ENCODE peak calls at places on chromosomes 6 and 20, in eight cellular contexts. One of them, this sample, is unnamed.

GRCh38 chr6:40778186-40778585 is 191.0 kb upstream of the LRFN2 start:
- DNase-seq in sigmoid colon: no peak
- DNase-seq in HepG2: no peak
- DNase-seq in upper lobe of left lung: no peak
- DNase-seq in HCT116: peak
- DNase-seq in spleen: no peak
- DNase-seq in K562: no peak
- DNase-seq in GM23338: no peak
- DNase-seq in this sample: no peak

GRCh38 chr6:56525976-56526375 is 116.7 kb downstream of the DST start:
- DNase-seq in HCT116: no peak
- DNase-seq in upper lobe of left lung: no peak
- DNase-seq in K562: no peak
- DNase-seq in sigmoid colon: no peak
- DNase-seq in HepG2: no peak
- DNase-seq in spleen: no peak
- DNase-seq in GM23338: no peak
- DNase-seq in this sample: no peak

GRCh38 chr6:70241991-70242420 is 60.9 kb downstream of the COL9A1 start:
- DNase-seq in spleen: no peak
- DNase-seq in GM23338: peak
- DNase-seq in HCT116: no peak
- DNase-seq in K562: peak
- DNase-seq in upper lobe of left lung: no peak
- DNase-seq in HepG2: peak
- DNase-seq in sigmoid colon: no peak
- DNase-seq in this sample: no peak

GRCh38 chr6:72721346-72721745 is 99.5 kb downstream of the KCNQ5 start:
- DNase-seq in GM23338: no peak
- DNase-seq in HCT116: no peak
- DNase-seq in upper lobe of left lung: no peak
- DNase-seq in spleen: no peak
- DNase-seq in HepG2: no peak
- DNase-seq in sigmoid colon: no peak
- DNase-seq in K562: no peak
- DNase-seq in this sample: no peak

GRCh38 chr6:37218501-37218900 is 39.1 kb upstream of the TBC1D22B start:
- DNase-seq in HepG2: no peak
- DNase-seq in GM23338: no peak
- DNase-seq in HCT116: no peak
- DNase-seq in sigmoid colon: no peak
- DNase-seq in K562: no peak
- DNase-seq in upper lobe of left lung: no peak
- DNase-seq in spleen: no peak
- DNase-seq in this sample: no peak

GRCh38 chr6:105733556-105734162 is 330.8 kb upstream of the PREP start:
- DNase-seq in GM23338: peak
- DNase-seq in HCT116: peak
- DNase-seq in sigmoid colon: no peak
- DNase-seq in K562: peak
- DNase-seq in spleen: no peak
- DNase-seq in HepG2: peak
- DNase-seq in upper lobe of left lung: no peak
- DNase-seq in this sample: no peak

GRCh38 chr6:31094389-31094881 is 17.9 kb downstream of the C6orf15 start:
- DNase-seq in K562: no peak
- DNase-seq in HepG2: no peak
- DNase-seq in spleen: peak
- DNase-seq in GM23338: no peak
- DNase-seq in sigmoid colon: no peak
- DNase-seq in upper lobe of left lung: no peak
- DNase-seq in HCT116: no peak
- DNase-seq in this sample: no peak

GRCh38 chr20:20292472-20292871 is 75.4 kb upstream of the INSM1 start:
- DNase-seq in HepG2: no peak
- DNase-seq in upper lobe of left lung: no peak
- DNase-seq in sigmoid colon: no peak
- DNase-seq in HCT116: no peak
- DNase-seq in K562: no peak
- DNase-seq in GM23338: no peak
- DNase-seq in spleen: no peak
- DNase-seq in this sample: no peak

GRCh38 chr6:296151-297122 is 4.2 kb downstream of the DUSP22 start:
- DNase-seq in sigmoid colon: peak
- DNase-seq in K562: no peak
- DNase-seq in GM23338: no peak
- DNase-seq in HCT116: no peak
- DNase-seq in spleen: peak
- DNase-seq in upper lobe of left lung: no peak
- DNase-seq in HepG2: no peak
- DNase-seq in this sample: peak

GRCh38 chr6:136975089-136975715 is 53.1 kb downstream of the SLC35D3 start:
- DNase-seq in K562: no peak
- DNase-seq in sigmoid colon: no peak
- DNase-seq in spleen: no peak
- DNase-seq in HepG2: no peak
- DNase-seq in GM23338: no peak
- DNase-seq in HCT116: no peak
- DNase-seq in upper lobe of left lung: no peak
- DNase-seq in this sample: peak

GRCh38 chr6:116446399-116446798 is 14.8 kb upstream of the CALHM6 start:
- DNase-seq in GM23338: no peak
- DNase-seq in spleen: no peak
- DNase-seq in K562: no peak
- DNase-seq in sigmoid colon: no peak
- DNase-seq in HepG2: no peak
- DNase-seq in HCT116: no peak
- DNase-seq in upper lobe of left lung: no peak
- DNase-seq in this sample: no peak

GRCh38 chr6:152086223-152086873 is 278.9 kb downstream of the ESR1 start:
- DNase-seq in sigmoid colon: no peak
- DNase-seq in K562: no peak
- DNase-seq in HepG2: no peak
- DNase-seq in GM23338: no peak
- DNase-seq in spleen: no peak
- DNase-seq in HCT116: no peak
- DNase-seq in upper lobe of left lung: no peak
- DNase-seq in this sample: no peak
- H3K27ac ChIP-seq in sigmoid colon: no peak
- H3K27ac ChIP-seq in K562: no peak
- H3K27ac ChIP-seq in HepG2: no peak
- H3K27ac ChIP-seq in GM23338: no peak
- H3K27ac ChIP-seq in spleen: no peak
- H3K27ac ChIP-seq in HCT116: no peak
- H3K27ac ChIP-seq in upper lobe of left lung: no peak
- H3K27ac ChIP-seq in this sample: no peak

DNA sequence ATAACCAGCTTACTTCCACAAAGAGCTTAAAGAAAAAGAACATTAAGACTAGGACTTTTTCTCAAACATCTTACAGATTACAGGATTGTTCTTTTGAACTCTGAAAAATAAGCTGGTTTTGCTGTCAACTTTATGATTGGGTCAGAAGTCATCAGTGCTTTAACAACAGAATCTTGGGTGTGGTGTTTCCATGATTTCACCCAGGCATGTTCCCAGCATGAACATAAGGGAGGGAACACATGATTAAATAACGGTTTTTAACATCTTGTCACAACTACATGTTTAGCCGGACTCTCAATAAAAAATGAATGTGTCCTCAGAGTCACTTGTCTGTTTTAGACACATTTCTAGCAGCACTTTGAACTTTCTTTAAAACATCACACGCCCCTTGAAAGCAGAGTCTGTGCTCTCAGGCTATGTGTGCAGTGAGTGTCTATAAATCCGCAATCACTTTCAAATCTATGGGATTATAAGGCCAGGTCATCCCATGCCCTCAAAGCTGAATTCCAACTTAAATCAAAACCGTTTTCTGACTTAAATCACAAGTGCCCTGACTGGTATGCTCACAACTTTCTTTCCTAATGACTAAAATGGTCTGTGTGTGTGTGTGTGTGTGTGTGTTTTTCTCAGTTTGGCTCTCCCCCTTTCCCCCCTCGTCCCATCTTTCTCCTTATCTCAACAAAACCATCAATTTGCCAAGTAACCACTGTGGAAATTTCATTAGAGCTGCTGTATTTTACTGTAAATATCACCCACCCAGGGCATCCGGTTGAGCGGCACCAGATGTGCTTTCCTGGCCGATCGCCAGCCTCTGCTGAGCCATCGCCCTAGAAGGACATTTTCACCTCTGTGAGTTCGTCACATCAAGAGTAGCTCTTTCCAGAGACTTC is 216.8 kb upstream of the DTNBP1 start:
- DNase-seq in K562: peak
- DNase-seq in GM23338: no peak
- DNase-seq in spleen: peak
- DNase-seq in sigmoid colon: peak
- DNase-seq in HCT116: no peak
- DNase-seq in HepG2: no peak
- DNase-seq in upper lobe of left lung: peak
- DNase-seq in this sample: no peak
- TF ChIP-seq POLR2AphosphoS5 in K562: no peak
- TF ChIP-seq POLR2AphosphoS5 in GM23338: no peak
- TF ChIP-seq POLR2AphosphoS5 in spleen: peak
- TF ChIP-seq POLR2AphosphoS5 in sigmoid colon: peak
- TF ChIP-seq POLR2AphosphoS5 in HCT116: no peak
- TF ChIP-seq POLR2AphosphoS5 in HepG2: no peak
- TF ChIP-seq POLR2AphosphoS5 in upper lobe of left lung: no peak
- TF ChIP-seq POLR2AphosphoS5 in this sample: peak

DNA sequence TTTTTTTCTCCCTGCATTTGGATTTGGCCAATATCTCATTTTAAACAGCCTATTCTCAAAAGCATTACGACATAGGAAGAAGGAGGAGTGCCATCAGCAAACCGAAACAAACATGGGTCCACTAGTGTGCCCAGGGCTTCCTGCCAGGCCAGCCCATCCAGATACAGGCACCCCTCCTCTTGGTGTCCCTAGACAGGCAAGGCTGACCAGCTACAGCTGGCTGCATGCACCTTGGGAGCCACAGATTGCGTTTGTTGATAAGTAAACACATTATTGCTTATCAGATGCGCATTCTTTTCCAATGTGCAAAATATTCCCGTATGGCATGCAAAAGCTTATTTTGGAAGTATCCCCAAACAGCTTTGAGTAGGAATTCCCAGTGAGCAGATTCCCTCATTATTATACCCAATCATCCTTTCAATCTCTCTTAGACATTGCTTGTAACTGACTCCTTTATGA is 184.4 kb upstream of the MARCKS start:
- DNase-seq in GM23338: no peak
- DNase-seq in sigmoid colon: peak
- DNase-seq in HCT116: no peak
- DNase-seq in spleen: no peak
- DNase-seq in HepG2: peak
- DNase-seq in upper lobe of left lung: no peak
- DNase-seq in K562: no peak
- DNase-seq in this sample: no peak
- H3K4me3 ChIP-seq in GM23338: no peak
- H3K4me3 ChIP-seq in sigmoid colon: peak
- H3K4me3 ChIP-seq in HCT116: no peak
- H3K4me3 ChIP-seq in spleen: no peak
- H3K4me3 ChIP-seq in HepG2: peak
- H3K4me3 ChIP-seq in upper lobe of left lung: no peak
- H3K4me3 ChIP-seq in K562: no peak
- H3K4me3 ChIP-seq in this sample: peak

DNA sequence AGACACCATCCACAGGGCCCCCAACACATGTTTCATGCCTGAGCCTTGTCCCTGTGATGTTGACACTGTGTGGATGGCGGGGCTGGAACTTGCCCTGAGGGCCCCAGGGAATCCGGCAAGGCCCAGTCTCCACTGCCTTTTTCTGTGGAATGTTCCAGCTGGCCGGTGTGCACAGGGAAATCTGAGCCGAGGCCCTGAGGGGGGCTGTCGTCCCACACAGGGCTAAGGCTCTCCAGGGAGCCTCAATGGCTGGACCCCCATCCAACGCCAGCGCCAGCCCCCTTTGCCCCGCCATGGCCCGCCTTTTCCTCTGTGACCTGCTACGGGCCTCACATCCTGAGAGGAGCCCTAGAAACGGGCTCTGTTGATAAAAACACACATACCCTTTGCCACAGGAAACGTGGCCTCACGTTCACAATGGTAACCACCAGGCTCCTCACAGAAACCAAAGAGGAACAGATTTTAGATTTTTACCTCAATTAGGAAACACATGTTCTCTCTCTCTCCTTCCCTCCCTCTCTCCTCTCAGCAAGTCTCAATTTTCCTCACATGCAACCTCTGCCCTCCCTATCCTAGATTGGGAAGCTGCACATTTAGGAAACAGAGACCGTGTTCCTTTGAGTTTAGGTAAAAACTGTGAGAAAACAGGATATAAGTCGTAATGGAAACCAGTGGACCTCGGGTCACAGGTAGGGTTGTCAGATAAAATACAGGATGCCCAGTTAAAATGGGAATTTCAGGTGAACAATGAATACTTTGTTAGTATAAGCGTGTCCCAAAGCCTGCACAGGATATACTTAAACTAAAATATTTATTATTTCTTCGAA is 13.7 kb upstream of the ZNF831 start:
- DNase-seq in spleen: peak
- DNase-seq in HCT116: no peak
- DNase-seq in sigmoid colon: no peak
- DNase-seq in HepG2: no peak
- DNase-seq in GM23338: no peak
- DNase-seq in K562: no peak
- DNase-seq in upper lobe of left lung: peak
- DNase-seq in this sample: no peak
- H3K27ac ChIP-seq in spleen: peak
- H3K27ac ChIP-seq in HCT116: no peak
- H3K27ac ChIP-seq in sigmoid colon: no peak
- H3K27ac ChIP-seq in HepG2: no peak
- H3K27ac ChIP-seq in GM23338: no peak
- H3K27ac ChIP-seq in K562: no peak
- H3K27ac ChIP-seq in upper lobe of left lung: peak
- H3K27ac ChIP-seq in this sample: peak

DNA sequence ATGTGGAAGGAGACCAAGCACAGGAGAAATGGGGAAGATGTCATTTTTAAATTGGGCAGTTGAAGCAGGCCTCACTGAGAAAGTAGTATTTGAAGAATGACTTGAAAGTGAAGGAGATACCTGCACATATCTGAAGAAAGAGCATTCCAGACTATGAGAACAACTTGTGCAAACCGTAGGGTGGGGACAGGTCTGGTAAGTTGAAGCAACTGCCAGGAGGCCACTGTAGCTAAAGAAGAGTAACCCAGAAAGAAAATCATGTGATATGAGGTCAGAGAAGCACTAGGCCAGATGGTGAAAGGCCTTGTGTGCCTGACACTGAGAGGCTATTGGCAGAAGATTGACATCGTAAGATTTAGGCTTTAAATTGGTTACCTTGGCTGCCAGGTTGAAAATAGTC is 4.7 kb upstream of the SUPT3H start:
- DNase-seq in HepG2: no peak
- DNase-seq in GM23338: no peak
- DNase-seq in HCT116: no peak
- DNase-seq in sigmoid colon: no peak
- DNase-seq in spleen: no peak
- DNase-seq in K562: no peak
- DNase-seq in upper lobe of left lung: no peak
- DNase-seq in this sample: no peak
- TF ChIP-seq POLR2AphosphoS5 in HepG2: no peak
- TF ChIP-seq POLR2AphosphoS5 in GM23338: no peak
- TF ChIP-seq POLR2AphosphoS5 in HCT116: no peak
- TF ChIP-seq POLR2AphosphoS5 in sigmoid colon: no peak
- TF ChIP-seq POLR2AphosphoS5 in spleen: no peak
- TF ChIP-seq POLR2AphosphoS5 in K562: no peak
- TF ChIP-seq POLR2AphosphoS5 in upper lobe of left lung: no peak
- TF ChIP-seq POLR2AphosphoS5 in this sample: no peak

GRCh38 chr20:63009044-63009961 is 2.5 kb upstream of the BHLHE23 start:
- DNase-seq in K562: peak
- DNase-seq in HCT116: peak
- DNase-seq in GM23338: peak
- DNase-seq in upper lobe of left lung: peak
- DNase-seq in sigmoid colon: peak
- DNase-seq in spleen: peak
- DNase-seq in HepG2: peak
- DNase-seq in this sample: no peak
- H3K4me3 ChIP-seq in K562: no peak
- H3K4me3 ChIP-seq in HCT116: no peak
- H3K4me3 ChIP-seq in GM23338: peak
- H3K4me3 ChIP-seq in upper lobe of left lung: no peak
- H3K4me3 ChIP-seq in sigmoid colon: peak
- H3K4me3 ChIP-seq in spleen: no peak
- H3K4me3 ChIP-seq in HepG2: no peak
- H3K4me3 ChIP-seq in this sample: no peak

This sample was measured in esophagus muscularis mucosa.